ENCODE peak calls at places on chromosomes 11 and 22, in four cellular contexts. E, Z, B and S are unnamed samples.
A peak's percentile ranks its signal among the peaks of the same experiment; 100 is the strongest.

GRCh38 chr11:9617960-9618359 is 44.5 kb downstream of the WEE1 start:
- DNase-seq in B (peak; percentile 69), Z (no peak), E (peak; percentile 85), S (no peak)

GRCh38 chr11:16669799-16670415 is 68.5 kb upstream of the C11orf58 start:
- DNase-seq in B (peak; percentile 85), Z (no peak), E (no peak), S (no peak)

GRCh38 chr22:46071451-46072029 is 78.8 kb upstream of the PPARA start:
- DNase-seq in B (peak; percentile 95), E (peak; percentile 97), Z (peak; percentile 72), S (peak; percentile 50)

GRCh38 chr11:116948375-116948774 is 111.0 kb upstream of the APOA1 start:
- DNase-seq in E (peak; percentile 41), B (peak; percentile 48), Z (no peak), S (no peak)

GRCh38 chr11:95608093-95608492 is 181.5 kb downstream of the FAM76B start:
- DNase-seq in Z (no peak), E (peak; percentile 25), B (no peak), S (no peak)

GRCh38 chr11:62573006-62573591 is 592 bp downstream of the EEF1G start:
- DNase-seq in E (peak; percentile 27), Z (no peak), B (no peak), S (peak; percentile 39)

GRCh38 chr11:1072821-1073231 is 1.8 kb upstream of the MUC2 start:
- DNase-seq in E (no peak), Z (no peak), B (no peak), S (no peak)

GRCh38 chr11:41189711-41190477 is 269.6 kb downstream of the LRRC4C start:
- DNase-seq in Z (no peak), E (no peak), B (no peak), S (no peak)

GRCh38 chr22:33923033-33923432 is 2.8 kb upstream of the LARGE1 start:
- DNase-seq in B (peak; percentile 41), E (peak; percentile 35), Z (no peak), S (no peak)

GRCh38 chr11:112735470-112735869 is 225.8 kb upstream of the NCAM1 start:
- DNase-seq in B (no peak), Z (no peak), E (no peak), S (no peak)

GRCh38 chr11:82462588-82462987 is 271.1 kb downstream of the FAM181B start:
- DNase-seq in E (no peak), B (no peak), Z (no peak), S (no peak)

GRCh38 chr11:78659326-78660319 is 85.0 kb upstream of the NARS2 start:
- DNase-seq in Z (no peak), E (no peak), B (no peak), S (no peak)

GRCh38 chr22:36332623-36333331 is 55.0 kb downstream of the MYH9 start:
- DNase-seq in Z (no peak), E (peak; percentile 45), B (peak; percentile 91), S (peak; percentile 18)

GRCh38 chr11:45665933-45666647 is 668 bp upstream of the CHST1 start:
- DNase-seq in Z (peak; percentile 28), E (no peak), B (no peak), S (no peak)

DNA sequence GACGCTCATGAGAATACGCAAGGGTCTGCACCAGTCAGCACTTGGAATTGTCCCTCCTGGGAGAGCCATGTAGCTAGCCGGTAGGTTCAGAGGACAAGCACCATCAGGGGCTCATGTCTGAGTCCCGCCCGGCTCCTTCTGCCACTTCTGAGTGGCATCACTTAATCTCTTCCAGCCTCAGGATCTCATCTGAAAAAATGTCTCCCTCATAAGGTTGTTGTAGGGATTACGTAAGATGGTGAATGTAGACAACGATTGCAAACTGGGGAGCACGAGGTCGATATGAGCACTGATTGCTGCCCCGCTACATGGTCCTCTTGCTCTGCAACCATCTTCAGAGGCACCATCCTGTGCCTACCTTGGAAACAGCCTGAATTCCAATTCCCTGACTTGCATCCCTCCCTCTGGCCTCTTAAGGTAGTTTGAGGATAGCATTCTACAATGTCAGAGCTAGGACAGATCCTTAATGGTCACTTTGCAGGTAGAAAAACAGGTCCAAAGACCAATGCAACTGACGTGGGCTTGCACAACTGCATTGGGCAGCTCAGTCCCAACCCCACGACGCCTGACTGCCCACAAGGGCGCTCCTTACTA is 115.8 kb upstream of the TMEM45B start:
- DNase-seq in B (no peak), E (no peak), Z (no peak), S (no peak)
- TF ChIP-seq CTCF in B (peak; percentile 1), E (no peak), Z (no peak), S (no peak)

DNA sequence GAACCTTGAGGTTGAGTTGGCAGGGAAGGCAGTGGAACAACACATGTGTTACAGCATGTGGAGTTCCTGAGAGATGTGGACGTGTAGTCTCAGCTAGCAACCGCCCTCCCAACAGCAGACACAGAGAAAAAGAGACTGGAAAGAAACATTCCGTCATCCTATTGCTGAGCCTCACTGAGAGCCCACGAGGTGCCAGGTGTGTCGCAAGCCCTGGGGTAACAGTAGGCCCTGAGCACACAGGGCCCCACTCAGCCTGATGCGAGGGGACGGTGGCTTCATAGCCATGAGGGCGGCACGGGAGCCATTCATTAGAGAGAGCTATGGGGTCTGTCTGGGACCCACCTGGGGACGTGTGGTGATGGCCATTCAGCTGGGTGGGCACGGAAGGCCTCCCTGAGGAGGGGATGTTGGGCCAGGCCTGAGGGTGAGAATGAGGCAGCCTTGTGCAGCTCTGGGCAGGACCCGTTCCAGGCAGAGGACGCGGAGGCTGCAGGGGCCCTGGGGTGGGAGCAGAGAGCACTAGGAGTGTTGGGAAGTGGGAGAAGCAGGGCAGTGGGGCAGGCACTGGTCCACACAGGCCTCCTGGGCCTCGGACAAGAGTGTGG is 26.2 kb downstream of the MPPED1 start:
- DNase-seq in Z (no peak), E (no peak), B (no peak), S (no peak)
- TF ChIP-seq CTCF in Z (no peak), E (no peak), B (no peak), S (no peak)

GRCh38 chr22:20586403-20586745 is 79.0 kb downstream of the MED15 start:
- DNase-seq in B (no peak), E (no peak), Z (no peak), S (no peak)
- TF ChIP-seq CTCF in B (no peak), E (no peak), Z (no peak), S (no peak)

GRCh38 chr11:91527380-91528030 is 697.1 kb upstream of the FAT3 start:
- DNase-seq in E (no peak), Z (no peak), B (no peak), S (no peak)
- TF ChIP-seq CTCF in E (no peak), Z (no peak), B (no peak), S (no peak)

DNA sequence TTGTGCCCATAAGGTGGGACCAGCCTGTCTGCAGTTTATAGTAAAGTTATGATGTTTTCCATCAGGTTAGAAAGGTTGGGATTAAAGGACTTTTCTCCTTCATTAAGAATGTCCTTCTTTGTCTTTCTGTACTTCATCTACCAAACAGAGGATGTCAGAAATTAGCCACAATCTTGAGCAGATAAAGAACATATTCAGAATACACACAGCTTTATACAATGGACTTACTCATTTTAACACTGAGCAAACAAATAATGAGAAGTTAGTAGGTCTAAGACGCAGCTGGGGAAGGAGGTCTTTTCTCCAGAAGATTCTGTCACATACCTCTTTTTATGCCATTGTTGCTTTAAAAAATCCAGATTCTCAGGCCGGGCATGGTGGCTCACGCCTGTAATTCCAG is 57.0 kb upstream of the CYP2D6 start:
- DNase-seq in Z (no peak), B (no peak), E (no peak), S (no peak)
- TF ChIP-seq CTCF in Z (no peak), B (no peak), E (no peak), S (no peak)

GRCh38 chr11:37710031-37710430 is 1112.0 kb upstream of the RAG2 start:
- DNase-seq in Z (no peak), B (peak; percentile 91), E (peak; percentile 82), S (no peak)

GRCh38 chr11:37712246-37712645 is 1114.2 kb upstream of the RAG2 start:
- DNase-seq in Z (no peak), B (peak; percentile 15), E (peak; percentile 15), S (peak; percentile 6)
- TF ChIP-seq CTCF in Z (no peak), B (peak; percentile 29), E (peak; percentile 32), S (peak; percentile 33)

DNA sequence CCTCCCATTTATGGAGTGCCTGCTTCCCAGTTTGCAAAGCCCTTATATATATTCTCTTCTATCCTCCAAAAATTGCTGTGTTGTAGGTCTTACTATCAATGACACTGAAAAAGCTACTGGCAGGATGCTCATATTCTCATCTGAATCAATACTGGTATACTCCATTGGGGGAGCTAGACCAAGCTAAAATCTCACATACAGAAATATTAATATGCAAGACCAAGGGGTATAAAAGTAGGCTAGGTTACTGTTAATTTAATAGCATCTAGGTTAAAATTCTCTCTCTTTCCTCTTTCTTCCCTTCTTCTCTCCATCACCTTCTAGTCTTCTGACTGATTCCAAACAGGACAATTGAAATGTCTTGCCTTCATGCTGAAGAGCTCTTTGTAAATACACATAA is 17.1 kb upstream of the BDNF start:
- DNase-seq in E (peak; percentile 35), B (peak; percentile 21), Z (no peak), S (no peak)
- TF ChIP-seq CTCF in E (peak; percentile 53), B (peak; percentile 47), Z (no peak), S (peak; percentile 31)